ENCODE peak calls at places on chromosomes 1 and 21, in nine cellular contexts. D is NCI-H748 treated with DMSO at 0.1 percent for 48 hours; O is cardiac muscle cell; K is NCI-H1092 treated with DMSO at 0.1 percent for 48 hours; G is NCI-H1105 treated with DMSO at 0.1 percent for 48 hours; V is AG08395; N is stimulated activated naive CD8-positive, alpha-beta T cell treated with anti-CD3 and anti-CD28 coated beads, Interleukin-15, amount 100 ng/mL, for 72 hours; W is neuronal stem cell; P is GM10248. J is an unnamed sample.

GRCh38 chr1:168626326-168626725 is 49.9 kb downstream of the XCL1 start:
- DNase-seq in D (no peak), O (no peak), K (no peak), G (no peak), V (no peak), N (no peak), W (no peak), P (no peak), J (no peak)

GRCh38 chr1:95304803-95305202 is 70.8 kb downstream of the RWDD3 start:
- DNase-seq in D (no peak), O (no peak), K (no peak), G (no peak), V (no peak), N (no peak), W (no peak), P (no peak), J (no peak)

GRCh38 chr1:90851711-90852050 is 134.6 kb upstream of the BARHL2 start:
- DNase-seq in D (peak; percentile 44), O (no peak), K (no peak), G (peak; percentile 78), V (no peak), N (no peak), W (no peak), P (no peak), J (no peak)

GRCh38 chr1:92538048-92538412 is 51.3 kb upstream of the GFI1 start:
- DNase-seq in D (no peak), O (no peak), K (no peak), G (no peak), V (no peak), N (peak; percentile 41), W (no peak), P (peak; percentile 62), J (no peak)

GRCh38 chr1:33792651-33793050 is 71.2 kb upstream of the HMGB4 start:
- DNase-seq in D (no peak), O (no peak), K (no peak), G (no peak), V (no peak), N (no peak), W (no peak), P (no peak), J (peak; percentile 33)

GRCh38 chr1:5770981-5771765 is 221.1 kb downstream of the NPHP4 start:
- DNase-seq in D (no peak), O (peak; percentile 35), K (no peak), G (no peak), V (no peak), N (no peak), W (peak; percentile 47), P (no peak), J (peak; percentile 90)

GRCh38 chr1:52142220-52143153 is 598 bp downstream of the ZFYVE9 start:
- DNase-seq in D (no peak), O (peak; percentile 71), K (peak; percentile 24), G (peak; percentile 59), V (peak; percentile 53), N (peak; percentile 57), W (peak; percentile 49), P (peak; percentile 50), J (peak; percentile 82)

GRCh38 chr21:44898851-44899767 is 21.6 kb downstream of the ITGB2 start:
- DNase-seq in D (no peak), O (no peak), K (no peak), G (no peak), V (no peak), N (no peak), W (no peak), P (no peak), J (no peak)

GRCh38 chr21:45456014-45456835 is 51.3 kb downstream of the COL18A1 start:
- DNase-seq in D (no peak), O (no peak), K (peak; percentile 24), G (peak; percentile 28), V (no peak), N (no peak), W (no peak), P (no peak), J (no peak)

GRCh38 chr1:224799083-224799482 is 130.4 kb upstream of the DNAH14 start:
- DNase-seq in D (no peak), O (no peak), K (no peak), G (no peak), V (no peak), N (no peak), W (no peak), P (no peak), J (no peak)

GRCh38 chr21:35335951-35336446 is 286.9 kb upstream of the RUNX1 start:
- DNase-seq in D (no peak), O (no peak), K (no peak), G (no peak), V (no peak), N (no peak), W (no peak), P (no peak), J (no peak)

GRCh38 chr21:26739189-26739588 is 106.0 kb downstream of the ADAMTS1 start:
- DNase-seq in D (no peak), O (no peak), K (no peak), G (no peak), V (peak; percentile 32), N (no peak), W (no peak), P (no peak), J (no peak)

GRCh38 chr21:36960676-36961284 is 5.7 kb downstream of the HLCS start:
- DNase-seq in D (no peak), O (no peak), K (no peak), G (no peak), V (no peak), N (no peak), W (no peak), P (no peak), J (no peak)

GRCh38 chr1:15233689-15234088 is 13.3 kb upstream of the FHAD1 start:
- DNase-seq in D (no peak), O (no peak), K (no peak), G (no peak), V (no peak), N (no peak), W (no peak), P (no peak), J (no peak)

J was measured in SK-N-SH.